ENCODE peak calls at places on chromosomes 16 and 17, in ten cellular contexts. K is adrenal gland, P is kidney, A is breast epithelium, B is IMR-90, J is fibroblast of lung, S is heart left ventricle, G is psoas muscle, X is mammary epithelial cell, W is lower lobe of right lung. U is an unnamed sample.

GRCh38 chr17:64277831-64278562 is 14.9 kb upstream of the TEX2 start:
- DNase-seq in S (no peak), W (no peak), B (peak; percentile 31), G (no peak), P (no peak), J (no peak), A (no peak), K (no peak), X (no peak), U (no peak)

GRCh38 chr16:81555660-81556059 is 111.1 kb downstream of the CMIP start:
- DNase-seq in K (no peak), X (no peak), J (no peak), P (no peak), S (no peak), W (no peak), B (no peak), A (no peak), G (no peak), U (no peak)

GRCh38 chr16:27245276-27246231 is 23.0 kb downstream of the NSMCE1 start:
- DNase-seq in G (peak; percentile 82), S (no peak), P (peak; percentile 86), J (peak; percentile 96), A (peak; percentile 15), B (peak; percentile 99), W (peak; percentile 44), K (peak; percentile 49), X (no peak), U (peak; percentile 91)

GRCh38 chr16:85378145-85379040 is 234.7 kb upstream of the GSE1 start:
- DNase-seq in X (no peak), G (no peak), W (no peak), J (no peak), S (no peak), K (no peak), P (no peak), B (no peak), A (no peak), U (no peak)

GRCh38 chr16:70380919-70381603 is 34.4 kb downstream of the DDX19A start:
- DNase-seq in S (peak; percentile 97), B (peak; percentile 96), J (peak; percentile 97), A (peak; percentile 98), X (peak; percentile 97), P (peak; percentile 98), W (peak; percentile 97), G (peak; percentile 98), K (peak; percentile 98), U (peak; percentile 95)

GRCh38 chr16:75593308-75593707 is 27.1 kb downstream of the GABARAPL2 start:
- DNase-seq in G (no peak), J (no peak), W (no peak), P (no peak), X (no peak), A (no peak), B (no peak), K (no peak), S (no peak), U (no peak)

GRCh38 chr17:49522329-49522890 is 27.3 kb downstream of the NGFR start:
- DNase-seq in G (no peak), X (no peak), J (no peak), K (peak; percentile 13), W (no peak), S (no peak), A (no peak), P (no peak), B (no peak), U (no peak)

GRCh38 chr16:89170346-89171215 is 967 bp upstream of the CDH15 start:
- DNase-seq in S (peak; percentile 64), B (no peak), K (no peak), J (no peak), X (no peak), W (peak; percentile 77), G (peak; percentile 63), P (peak; percentile 86), A (no peak), U (no peak)

GRCh38 chr16:1466968-1467521 is 7.8 kb downstream of the CLCN7 start:
- DNase-seq in K (peak; percentile 88), P (peak; percentile 82), S (peak; percentile 50), B (peak; percentile 4), G (no peak), X (peak; percentile 12), J (no peak), A (no peak), W (peak; percentile 45), U (no peak)

GRCh38 chr16:1471569-1472194 is 3.1 kb downstream of the CLCN7 start:
- DNase-seq in S (no peak), X (no peak), K (no peak), G (no peak), A (no peak), J (no peak), B (no peak), W (peak; percentile 42), P (no peak), U (no peak)

GRCh38 chr16:1468456-1468855 is 6.4 kb downstream of the CLCN7 start:
- DNase-seq in S (no peak), G (no peak), K (peak; percentile 63), B (no peak), W (no peak), A (no peak), X (no peak), J (no peak), P (no peak), U (no peak)

GRCh38 chr16:1470543-1471251 is 4.1 kb downstream of the CLCN7 start:
- DNase-seq in J (no peak), S (peak; percentile 63), G (no peak), B (peak; percentile 43), X (peak; percentile 22), K (peak; percentile 60), A (no peak), W (peak; percentile 88), P (no peak), U (peak; percentile 70)

GRCh38 chr16:1469693-1470201 is 5.1 kb downstream of the CLCN7 start:
- DNase-seq in S (peak; percentile 48), B (no peak), K (no peak), J (no peak), G (no peak), P (no peak), W (peak; percentile 58), X (no peak), A (no peak), U (no peak)
- H3K4me3 ChIP-seq in S (no peak overlapping the region), B (no peak overlapping the region), K (no peak overlapping the region), J (no peak overlapping the region), G (no peak overlapping the region), P (no peak overlapping the region), W (peak overlapping the region; percentile 17), X (no peak overlapping the region), A (no peak overlapping the region), U (no peak overlapping the region)

GRCh38 chr17:39823407-39824054 is 40.6 kb downstream of the IKZF3 start:
- DNase-seq in S (no peak), A (no peak), J (no peak), K (no peak), X (no peak), B (no peak), P (no peak), W (no peak), G (no peak), U (no peak)
- H3K9me3 ChIP-seq in S (no peaks in the 10 kb centered on the region), A (peaks cover 11% of the 10 kb centered on the region), J (no peaks in the 10 kb centered on the region), K (no peaks in the 10 kb centered on the region), X (peaks cover 10% of the 10 kb centered on the region), B (peaks cover 7% of the 10 kb centered on the region), P (no peaks in the 10 kb centered on the region), W (peaks cover 5% of the 10 kb centered on the region), G (peaks cover 7% of the 10 kb centered on the region), U (peaks cover 19% of the 10 kb centered on the region)

GRCh38 chr16:16139061-16139460 is 84.2 kb downstream of the ABCC6 start:
- DNase-seq in G (no peak), B (no peak), K (no peak), A (no peak), W (no peak), J (no peak), P (peak; percentile 18), S (no peak), X (no peak), U (no peak)

GRCh38 chr16:16141141-16141540 is 82.2 kb downstream of the ABCC6 start:
- DNase-seq in P (peak; percentile 52), K (no peak), G (no peak), A (no peak), X (no peak), B (no peak), J (no peak), S (no peak), W (no peak), U (no peak)

GRCh38 chr16:16138034-16138635 is 85.2 kb downstream of the ABCC6 start:
- DNase-seq in W (no peak), X (no peak), J (no peak), G (no peak), S (no peak), P (peak; percentile 65), K (no peak), A (no peak), B (no peak), U (no peak)

GRCh38 chr16:16140537-16140936 is 82.8 kb downstream of the ABCC6 start:
- DNase-seq in X (no peak), W (no peak), S (no peak), G (no peak), B (no peak), P (no peak), J (no peak), K (no peak), A (no peak), U (no peak)

DNA sequence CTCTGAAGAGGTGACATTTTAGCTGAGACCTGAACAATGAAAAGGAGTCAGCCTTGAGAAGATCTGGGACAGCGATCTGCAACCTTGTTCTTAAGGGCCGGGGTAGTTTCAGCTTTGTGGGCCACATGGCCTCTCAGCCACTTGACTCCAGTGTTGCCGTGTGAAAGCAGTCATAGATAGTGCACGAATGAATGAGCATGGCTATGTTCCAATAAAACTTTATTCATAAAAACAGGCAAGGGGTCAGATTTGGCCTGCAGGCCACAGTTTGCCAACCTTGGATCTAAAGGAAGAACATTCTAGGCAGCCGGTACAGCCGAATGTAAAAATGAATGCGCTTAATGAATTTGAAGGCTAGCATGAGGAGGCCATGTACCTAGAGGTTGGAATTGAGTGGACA is 83.5 kb downstream of the ABCC6 start:
- DNase-seq in S (no peak), B (no peak), G (no peak), K (no peak), P (no peak), W (no peak), J (no peak), X (no peak), A (no peak), U (no peak)
- H3K36me3 ChIP-seq in S (peaks cover 28% of the 10 kb centered on the region), B (peaks cover 90% of the 10 kb centered on the region), G (peaks cover 13% of the 10 kb centered on the region), K (peaks cover 81% of the 10 kb centered on the region), P (peaks cover 15% of the 10 kb centered on the region), W (peaks cover 96% of the 10 kb centered on the region), J (peaks cover 35% of the 10 kb centered on the region), X (peaks cover 20% of the 10 kb centered on the region), A (no peaks in the 10 kb centered on the region), U (peaks cover 92% of the 10 kb centered on the region)

GRCh38 chr17:7259555-7259889 is 2.8 kb downstream of the CLDN7 start:
- DNase-seq in P (no peak), G (no peak), S (no peak), X (no peak), B (no peak), A (no peak), J (no peak), W (no peak), K (no peak), U (no peak)

GRCh38 chr17:7262192-7263070 is at the start of gene CLDN7:
- DNase-seq in X (no peak), J (no peak), B (no peak), S (no peak), K (no peak), G (no peak), A (peak; percentile 93), P (peak; percentile 97), W (peak; percentile 92), U (no peak)

GRCh38 chr17:7261377-7262191 is 694 bp downstream of the CLDN7 start:
- DNase-seq in K (no peak), X (no peak), G (no peak), P (no peak), A (no peak), B (no peak), J (no peak), W (peak; percentile 55), S (no peak), U (no peak)

GRCh38 chr17:7260151-7260550 is 2.1 kb downstream of the CLDN7 start:
- DNase-seq in B (no peak), A (no peak), J (no peak), S (no peak), P (no peak), G (no peak), W (no peak), X (no peak), K (no peak), U (no peak)

DNA sequence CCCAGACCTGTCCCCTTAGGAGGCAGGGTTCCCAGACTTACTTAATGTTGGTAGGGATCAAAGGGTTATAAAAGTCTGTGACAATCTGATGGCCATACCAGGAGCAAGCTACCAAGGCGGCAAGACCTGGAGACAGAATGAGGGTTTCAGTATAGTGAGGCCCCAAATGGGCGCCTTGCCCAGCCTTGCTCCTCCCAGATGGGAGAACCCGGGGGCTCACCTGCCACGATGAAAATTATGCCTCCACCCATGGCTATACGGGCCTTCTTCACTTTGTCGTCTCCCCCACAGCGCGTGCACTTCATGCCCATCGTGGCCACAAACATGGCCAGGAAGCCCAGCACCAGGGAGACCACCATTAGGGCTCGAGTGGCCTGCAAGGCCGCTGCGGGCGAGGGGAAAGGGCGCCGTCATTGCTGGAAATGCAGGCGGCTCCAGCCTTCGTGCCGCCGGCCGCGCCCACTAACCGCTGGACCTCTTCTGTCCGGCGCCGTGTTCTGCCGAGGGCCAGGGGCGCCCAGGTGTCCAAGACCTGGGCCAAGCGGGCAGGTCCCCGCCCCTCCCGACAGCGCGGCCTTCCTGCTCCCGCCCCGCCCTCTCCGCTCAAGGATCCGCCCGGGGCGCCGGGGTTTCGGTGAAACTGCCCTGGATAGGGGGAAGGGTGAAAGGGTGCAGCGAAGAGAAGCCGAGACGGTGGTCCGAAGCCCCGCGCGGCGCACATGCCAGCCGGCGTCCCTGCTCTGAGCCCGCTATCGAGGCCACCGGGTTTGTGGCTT is 1.5 kb downstream of the CLDN7 start:
- DNase-seq in G (peak; percentile 70), X (no peak), J (no peak), W (peak; percentile 89), P (peak; percentile 94), S (no peak), K (peak; percentile 64), A (peak; percentile 60), B (no peak), U (no peak)
- H3K4me3 ChIP-seq in G (peak overlapping the region; percentile 66), X (peak overlapping the region; percentile 37), J (peak overlapping the region; percentile 32), W (peak overlapping the region; percentile 67), P (peak overlapping the region; percentile 53), S (peak overlapping the region; percentile 58), K (no peak overlapping the region), A (peak overlapping the region; percentile 80), B (peak overlapping the region; percentile 37), U (no peak overlapping the region)